ENCODE peak calls at places on chromosomes 3 and 15, in five cellular contexts. W, P, A, D and I are unnamed samples.

GRCh38 chr3:11245827-11246662 is 26.2 kb upstream of the ATG7 start:
- DNase-seq in W (no peak), P (no peak), A (no peak), D (no peak), I (no peak)

GRCh38 chr15:94280301-94280700 is 48.9 kb downstream of the MCTP2 start:
- DNase-seq in W (no peak), P (no peak), A (no peak), D (no peak), I (no peak)

GRCh38 chr3:137110392-137110996 is 152.7 kb downstream of the IL20RB start:
- DNase-seq in W (peak; percentile 47), P (no peak), A (no peak), D (peak; percentile 23), I (no peak)

GRCh38 chr15:49064281-49064653 is 18.0 kb upstream of the SECISBP2L start:
- DNase-seq in W (no peak), P (no peak), A (no peak), D (no peak), I (no peak)

GRCh38 chr15:48940508-48940907 is 23.2 kb downstream of the SHC4 start:
- DNase-seq in W (no peak), P (no peak), A (no peak), D (peak; percentile 99), I (no peak)

GRCh38 chr3:188627652-188628051 is 473.7 kb downstream of the LPP start:
- DNase-seq in W (no peak), P (no peak), A (no peak), D (peak; percentile 94), I (no peak)

GRCh38 chr3:193418576-193419373 is 40.2 kb upstream of the ATP13A5 start:
- DNase-seq in W (no peak), P (no peak), A (no peak), D (no peak), I (no peak)

GRCh38 chr15:101215681-101216080 is 36.2 kb downstream of the CHSY1 start:
- DNase-seq in W (no peak), P (no peak), A (no peak), D (no peak), I (no peak)

GRCh38 chr3:46482632-46483311 is 15.0 kb upstream of the RTP3 start:
- DNase-seq in W (no peak), P (no peak), A (no peak), D (peak; percentile 62), I (no peak)